ENCODE peak calls at places on chromosomes 3 and 15, in six cellular contexts. O is fibroblast of lung, H is NT2/D1, P is H1, Y is IMR-90, W is HCT116. E is an unnamed sample.

GRCh38 chr3:106748471-106748870 is 628.8 kb upstream of the CCDC54 start:
- DNase-seq in W (no peak), H (no peak), O (no peak), Y (no peak), P (no peak), E (no peak)

GRCh38 chr15:26503998-26504397 is 268.9 kb downstream of the GABRB3 start:
- DNase-seq in P (no peak), Y (no peak), O (no peak), H (no peak), W (no peak), E (no peak)

GRCh38 chr15:78740904-78741274 is 70.4 kb downstream of the ADAMTS7 start:
- DNase-seq in H (no peak), P (no peak), W (no peak), Y (no peak), O (no peak), E (no peak)

GRCh38 chr3:127170794-127171193 is 22.1 kb upstream of the PRR23E start:
- DNase-seq in H (no peak), P (no peak), W (no peak), Y (peak; percentile 64), O (peak; percentile 78), E (peak; percentile 49)

GRCh38 chr3:155184027-155184426 is 103.9 kb downstream of the MME start:
- DNase-seq in W (no peak), O (no peak), P (no peak), H (no peak), Y (no peak), E (no peak)

GRCh38 chr15:72415304-72415703 is 17.2 kb downstream of the TMEM202 start:
- DNase-seq in W (no peak), O (no peak), P (no peak), H (no peak), Y (no peak), E (no peak)

GRCh38 chr15:41476416-41477048 is 17.1 kb upstream of the ITPKA start:
- DNase-seq in H (no peak), P (no peak), O (no peak), Y (peak; percentile 15), W (no peak), E (peak; percentile 10)

GRCh38 chr3:63862804-63863149 is 828 bp downstream of the THOC7 start:
- DNase-seq in W (no peak), P (no peak), O (no peak), Y (no peak), H (no peak), E (no peak)

GRCh38 chr15:91302588-91303439 is 202.8 kb downstream of the SV2B start:
- DNase-seq in Y (peak; percentile 63), H (peak; percentile 67), P (peak; percentile 31), O (peak; percentile 52), W (peak; percentile 51), E (peak; percentile 87)

GRCh38 chr3:58899159-58899952 is 150.5 kb downstream of the CFAP20DC start:
- DNase-seq in P (no peak), Y (no peak), H (no peak), W (no peak), O (peak; percentile 44), E (peak; percentile 12)

GRCh38 chr3:156298938-156299337 is 178.6 kb downstream of the KCNAB1 start:
- DNase-seq in O (no peak), W (no peak), H (no peak), Y (no peak), P (no peak), E (no peak)

GRCh38 chr3:124701687-124702086 is 28.6 kb upstream of the UMPS start:
- DNase-seq in Y (peak; percentile 79), W (no peak), P (no peak), O (peak; percentile 78), H (no peak), E (peak; percentile 83)

GRCh38 chr3:52679139-52679538 is 6.6 kb downstream of the PBRM1 start:
- DNase-seq in Y (no peak), H (no peak), W (no peak), O (no peak), P (no peak), E (no peak)

GRCh38 chr3:56624725-56625124 is 58.3 kb downstream of the TASOR start:
- DNase-seq in Y (peak; percentile 49), W (no peak), P (no peak), O (peak; percentile 65), H (no peak), E (peak; percentile 77)

GRCh38 chr3:141478139-141478538 is 8.7 kb upstream of the RASA2 start:
- DNase-seq in Y (no peak), O (no peak), W (no peak), P (no peak), H (no peak), E (no peak)

GRCh38 chr15:69164807-69165636 is 4.6 kb downstream of the GLCE start:
- DNase-seq in Y (peak; percentile 88), H (no peak), W (no peak), O (no peak), P (no peak), E (no peak)

GRCh38 chr3:94548581-94549316 is 485.9 kb downstream of the NSUN3 start:
- DNase-seq in W (no peak), O (no peak), Y (no peak), P (no peak), H (no peak), E (no peak)

GRCh38 chr15:99085413-99086326 is 19.2 kb upstream of the SYNM start:
- DNase-seq in P (no peak), W (no peak), H (no peak), O (peak; percentile 89), Y (peak; percentile 91), E (peak; percentile 47)

GRCh38 chr3:50317303-50317702 is 5.2 kb downstream of the HYAL2 start:
- DNase-seq in P (no peak), Y (no peak), H (no peak), O (no peak), W (peak; percentile 58), E (no peak)

GRCh38 chr3:50314816-50315215 is 7.7 kb downstream of the HYAL2 start:
- DNase-seq in H (no peak), P (no peak), O (no peak), Y (no peak), W (no peak), E (no peak)

GRCh38 chr3:50318615-50319014 is 3.9 kb downstream of the HYAL2 start:
- DNase-seq in W (no peak), Y (no peak), O (no peak), P (no peak), H (no peak), E (no peak)

GRCh38 chr3:50318163-50318562 is 4.4 kb downstream of the HYAL2 start:
- DNase-seq in W (no peak), Y (no peak), O (no peak), P (no peak), H (no peak), E (no peak)

GRCh38 chr3:50316657-50317242 is 5.8 kb downstream of the HYAL2 start:
- DNase-seq in P (no peak), O (peak; percentile 79), Y (peak; percentile 28), H (no peak), W (peak; percentile 93), E (no peak)
- H3K9ac ChIP-seq in P (no peak overlapping the region), O (no peak overlapping the region), Y (no peak overlapping the region), H (peak overlapping the region; percentile 66), W (peak overlapping the region; percentile 65), E (no peak overlapping the region)

GRCh38 chr3:13901935-13902584 is 22.2 kb upstream of the WNT7A start:
- DNase-seq in O (no peak), H (no peak), Y (no peak), W (no peak), P (no peak), E (no peak)

GRCh38 chr3:13902648-13903238 is 22.9 kb upstream of the WNT7A start:
- DNase-seq in O (no peak), Y (no peak), W (no peak), P (no peak), H (no peak), E (no peak)
- H3K9me3 ChIP-seq in O (no peaks in the 10 kb centered on the region), Y (peaks cover 13% of the 10 kb centered on the region), W (peaks cover 15% of the 10 kb centered on the region), P (peaks cover 54% of the 10 kb centered on the region), H (peaks cover 92% of the 10 kb centered on the region), E (peaks cover 97% of the 10 kb centered on the region)

GRCh38 chr15:49428392-49429095 is 5.5 kb downstream of the FGF7 start:
- DNase-seq in W (no peak), O (peak; percentile 40), P (no peak), Y (peak; percentile 64), H (no peak), E (peak; percentile 66)
- H3K4me3 ChIP-seq in W (no peak overlapping the region), O (no peak overlapping the region), P (no peak overlapping the region), Y (peak overlapping the region; percentile 23), H (no peak overlapping the region), E (peak overlapping the region; percentile 92)

DNA sequence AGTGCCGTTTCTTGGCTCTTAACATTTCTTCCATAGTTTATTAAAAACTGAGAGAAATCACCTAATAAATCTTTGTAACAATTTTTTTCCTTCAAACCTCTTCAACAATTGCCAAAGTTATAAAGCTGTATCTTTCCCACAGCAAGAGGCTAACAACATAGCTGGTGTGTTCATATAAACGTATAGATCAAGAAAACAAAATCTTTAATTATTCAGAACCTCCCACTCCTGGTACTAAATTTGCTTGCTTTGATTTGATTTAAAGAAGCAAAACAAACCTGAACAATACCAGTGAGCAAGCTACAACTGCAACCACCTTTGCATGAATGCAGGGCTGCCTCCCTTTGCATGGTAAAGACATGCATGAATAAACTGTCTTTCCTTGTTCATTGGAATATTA is 234.8 kb upstream of the STT3B start:
- DNase-seq in W (no peak), P (no peak), Y (no peak), H (no peak), O (no peak), E (no peak)
- H3K9ac ChIP-seq in W (no peak overlapping the region), P (no peak overlapping the region), Y (no peak overlapping the region), H (no peak overlapping the region), O (no peak overlapping the region), E (no peak overlapping the region)

DNA sequence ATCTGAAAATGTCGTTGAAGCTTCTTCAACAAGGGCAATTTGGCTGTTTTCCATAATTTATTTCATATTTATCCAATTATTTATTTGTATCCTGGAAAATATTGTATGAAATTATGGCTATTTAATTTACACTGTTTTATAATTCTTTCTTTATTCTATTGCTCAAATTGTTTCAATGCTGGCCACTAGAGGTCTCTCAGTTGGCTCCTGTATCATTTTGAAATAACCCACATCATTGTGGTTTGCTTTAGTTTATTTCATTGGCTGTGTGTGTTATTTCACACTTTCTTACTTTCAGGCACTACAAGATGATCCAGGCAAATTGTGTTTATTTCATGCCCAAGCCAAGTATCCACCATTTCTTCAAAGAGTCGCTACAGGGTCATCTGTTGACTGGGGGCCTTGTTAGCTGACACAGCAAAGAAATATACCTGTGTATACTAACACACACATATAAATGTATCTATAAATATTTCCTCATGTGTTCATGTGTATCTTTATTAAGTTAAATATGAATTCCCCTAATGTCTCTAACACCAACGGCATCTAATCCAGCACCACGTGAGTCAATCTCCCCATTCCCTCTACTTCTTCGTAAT is 86.2 kb downstream of the NPAP1 start:
- DNase-seq in P (no peak), Y (peak; percentile 19), O (peak; percentile 8), W (no peak), H (no peak), E (peak; percentile 38)
- H3K9me3 ChIP-seq in P (no peaks in the 10 kb centered on the region), Y (no peaks in the 10 kb centered on the region), O (no peaks in the 10 kb centered on the region), W (peaks cover 17% of the 10 kb centered on the region), H (no peaks in the 10 kb centered on the region), E (no peaks in the 10 kb centered on the region)

GRCh38 chr15:75138016-75138999 is 63.4 kb upstream of the C15orf39 start:
- DNase-seq in O (peak; percentile 16), Y (peak; percentile 10), P (no peak), W (no peak), H (peak; percentile 75), E (peak; percentile 69)
- H3K4me3 ChIP-seq in O (no peak overlapping the region), Y (no peak overlapping the region), P (no peak overlapping the region), W (no peak overlapping the region), H (no peak overlapping the region), E (no peak overlapping the region)

GRCh38 chr3:48432411-48433371 is 2.8 kb upstream of the PLXNB1 start:
- DNase-seq in Y (peak; percentile 14), P (no peak), O (peak; percentile 31), W (peak; percentile 24), H (peak; percentile 44), E (no peak)
- H3K9ac ChIP-seq in Y (no peak overlapping the region), P (no peak overlapping the region), O (no peak overlapping the region), W (peak overlapping the region; percentile 55), H (no peak overlapping the region), E (peak overlapping the region; percentile 77)

E was measured in adipocyte.